ENCODE peak calls at places on chromosomes 5 and 9, in nine cellular contexts. E, H, V, F, K, B, U, N and M are unnamed samples.

GRCh38 chr9:11868795-11869194 is 824.4 kb upstream of the TYRP1 start:
- DNase-seq in H (no peak), B (no peak), N (no peak), K (no peak), E (no peak), F (no peak), V (no peak), U (no peak), M (no peak)

GRCh38 chr5:13218518-13218917 is 726.0 kb downstream of the DNAH5 start:
- DNase-seq in N (no peak), F (no peak), B (no peak), K (no peak), E (no peak), V (no peak), U (no peak), H (no peak), M (no peak)

GRCh38 chr9:136955202-136955942 is 3.3 kb downstream of the LCN12 start:
- DNase-seq in N (no peak), H (no peak), U (no peak), F (no peak), B (no peak), K (no peak), E (no peak), V (no peak), M (no peak)

GRCh38 chr5:152097128-152097527 is 172.5 kb upstream of the GLRA1 start:
- DNase-seq in E (no peak), V (no peak), N (no peak), B (no peak), K (no peak), F (no peak), U (no peak), H (no peak), M (no peak)

GRCh38 chr9:75163764-75164163 is 75.5 kb downstream of the OSTF1 start:
- DNase-seq in H (no peak), F (no peak), U (no peak), E (peak), V (no peak), B (no peak), K (no peak), N (no peak), M (no peak)

GRCh38 chr9:120110520-120110919 is 469.4 kb downstream of the CDK5RAP2 start:
- DNase-seq in V (no peak), E (no peak), U (peak), H (no peak), N (no peak), B (no peak), F (no peak), K (no peak), M (no peak)

GRCh38 chr9:90966475-90967150 is 165.0 kb downstream of the SYK start:
- DNase-seq in U (no peak), H (no peak), F (peak), N (no peak), E (no peak), V (no peak), K (no peak), B (no peak), M (no peak)

GRCh38 chr5:41722359-41722950 is 147.8 kb downstream of the OXCT1 start:
- DNase-seq in N (no peak), B (no peak), V (no peak), E (no peak), F (peak), H (no peak), U (no peak), K (no peak), M (no peak)

GRCh38 chr5:31413030-31413812 is 118.7 kb downstream of the DROSHA start:
- DNase-seq in U (peak), E (no peak), N (no peak), B (no peak), H (no peak), V (no peak), F (no peak), K (no peak), M (no peak)

GRCh38 chr5:76450059-76450458 is 47.0 kb downstream of the IQGAP2 start:
- DNase-seq in H (no peak), N (no peak), E (no peak), U (no peak), K (no peak), F (no peak), B (no peak), V (no peak), M (no peak)

GRCh38 chr5:106311230-106311629 is 1359.5 kb downstream of the EFNA5 start:
- DNase-seq in K (no peak), E (no peak), V (no peak), F (peak), B (no peak), N (no peak), U (no peak), H (no peak), M (no peak)

GRCh38 chr5:61273279-61273678 is 58.8 kb upstream of the ZSWIM6 start:
- DNase-seq in F (no peak), U (no peak), E (no peak), H (no peak), V (no peak), K (no peak), B (no peak), N (no peak), M (no peak)

GRCh38 chr5:55338810-55339243 is 31.0 kb downstream of the MTREX start:
- DNase-seq in F (no peak), U (no peak), N (no peak), B (no peak), E (no peak), K (no peak), V (no peak), H (no peak), M (no peak)

GRCh38 chr5:88251048-88251711 is 17.5 kb downstream of the TMEM161B start:
- DNase-seq in E (no peak), F (peak), N (no peak), H (no peak), U (no peak), V (no peak), B (no peak), K (no peak), M (no peak)

GRCh38 chr9:93107151-93107824 is 11.3 kb downstream of the CARD19 start:
- DNase-seq in K (no peak), F (no peak), U (peak), V (no peak), E (no peak), H (no peak), N (peak), B (no peak), M (peak)

GRCh38 chr5:136053336-136054121 is 24.7 kb downstream of the TGFBI start:
- DNase-seq in N (no peak), F (peak), U (peak), B (peak), K (no peak), V (peak), E (peak), H (no peak), M (no peak)

GRCh38 chr5:171592741-171593140 is 173.3 kb downstream of the FGF18 start:
- DNase-seq in B (no peak), K (no peak), V (no peak), F (no peak), N (no peak), E (no peak), H (no peak), U (no peak), M (no peak)

GRCh38 chr9:96419691-96419969 is 1.5 kb upstream of the ZNF367 start:
- DNase-seq in F (no peak), K (no peak), U (no peak), V (no peak), N (no peak), H (no peak), B (no peak), E (no peak), M (no peak)

GRCh38 chr9:130985606-130986162 is 23.3 kb upstream of the LAMC3 start:
- DNase-seq in U (no peak), K (no peak), H (no peak), B (no peak), N (no peak), F (no peak), V (no peak), E (no peak), M (no peak)

GRCh38 chr5:169052207-169052606 is 248.7 kb downstream of the SLIT3 start:
- DNase-seq in K (no peak), V (no peak), F (no peak), U (no peak), N (no peak), H (no peak), E (no peak), B (no peak), M (no peak)

GRCh38 chr9:127158995-127159801 is 36.8 kb upstream of the ANGPTL2 start:
- DNase-seq in E (peak), N (peak), K (no peak), B (peak), V (peak), H (peak), F (peak), U (peak), M (peak)
- TF ChIP-seq CTCF in E (peak), N (no peak), K (peak), B (no peak), V (peak), H (peak), F (peak), U (peak), M (no peak)

GRCh38 chr9:27054125-27054524 is 48.7 kb upstream of the LRRC19 start:
- DNase-seq in F (no peak), K (no peak), U (no peak), B (no peak), N (no peak), E (no peak), V (no peak), H (no peak), M (no peak)

GRCh38 chr9:27054841-27055240 is 49.4 kb upstream of the LRRC19 start:
- DNase-seq in B (no peak), U (no peak), N (no peak), V (peak), E (no peak), F (no peak), K (no peak), H (no peak), M (no peak)

GRCh38 chr9:27059406-27059805 is 49.6 kb upstream of the TEK start:
- DNase-seq in V (no peak), B (no peak), H (no peak), U (no peak), F (no peak), N (no peak), E (no peak), K (no peak), M (no peak)

DNA sequence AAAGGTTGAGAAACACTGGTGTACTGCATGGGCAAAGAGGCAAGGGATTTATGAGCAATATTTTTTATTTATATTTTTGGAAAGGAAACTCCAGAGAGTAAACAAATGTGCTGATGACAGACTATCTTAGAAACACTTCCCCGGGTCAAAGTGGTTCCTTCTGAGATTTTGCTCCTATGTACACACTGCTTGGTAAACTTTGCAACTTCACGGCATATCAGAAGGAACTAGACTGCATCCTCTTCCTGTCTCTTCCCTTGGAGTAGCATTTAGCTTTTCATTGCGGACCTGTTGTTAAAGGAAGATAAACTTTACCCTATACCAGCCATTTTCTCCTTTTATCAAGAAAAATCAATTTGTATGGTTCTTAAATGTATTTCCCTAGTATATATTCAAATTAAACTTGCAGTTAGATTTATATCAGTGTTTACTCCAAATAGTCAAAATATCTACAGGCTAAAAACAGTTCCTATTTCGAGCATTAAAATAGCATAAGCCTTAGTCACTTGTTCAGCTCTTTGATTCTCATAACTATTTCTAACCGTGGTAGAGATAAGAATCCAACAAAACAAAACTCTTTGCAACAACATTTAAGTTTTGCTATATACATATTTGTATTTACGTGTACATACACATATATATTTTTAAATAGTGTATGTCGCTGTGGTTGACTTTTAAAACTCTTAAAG is 48.0 kb upstream of the LRRC19 start:
- DNase-seq in U (no peak), F (peak), N (no peak), V (no peak), B (no peak), K (no peak), H (no peak), E (no peak), M (no peak)
- TF ChIP-seq POLR2A in U (no peak), F (no peak), N (no peak), V (no peak), B (no peak), K (no peak), H (no peak), E (no peak), M (no peak)

DNA sequence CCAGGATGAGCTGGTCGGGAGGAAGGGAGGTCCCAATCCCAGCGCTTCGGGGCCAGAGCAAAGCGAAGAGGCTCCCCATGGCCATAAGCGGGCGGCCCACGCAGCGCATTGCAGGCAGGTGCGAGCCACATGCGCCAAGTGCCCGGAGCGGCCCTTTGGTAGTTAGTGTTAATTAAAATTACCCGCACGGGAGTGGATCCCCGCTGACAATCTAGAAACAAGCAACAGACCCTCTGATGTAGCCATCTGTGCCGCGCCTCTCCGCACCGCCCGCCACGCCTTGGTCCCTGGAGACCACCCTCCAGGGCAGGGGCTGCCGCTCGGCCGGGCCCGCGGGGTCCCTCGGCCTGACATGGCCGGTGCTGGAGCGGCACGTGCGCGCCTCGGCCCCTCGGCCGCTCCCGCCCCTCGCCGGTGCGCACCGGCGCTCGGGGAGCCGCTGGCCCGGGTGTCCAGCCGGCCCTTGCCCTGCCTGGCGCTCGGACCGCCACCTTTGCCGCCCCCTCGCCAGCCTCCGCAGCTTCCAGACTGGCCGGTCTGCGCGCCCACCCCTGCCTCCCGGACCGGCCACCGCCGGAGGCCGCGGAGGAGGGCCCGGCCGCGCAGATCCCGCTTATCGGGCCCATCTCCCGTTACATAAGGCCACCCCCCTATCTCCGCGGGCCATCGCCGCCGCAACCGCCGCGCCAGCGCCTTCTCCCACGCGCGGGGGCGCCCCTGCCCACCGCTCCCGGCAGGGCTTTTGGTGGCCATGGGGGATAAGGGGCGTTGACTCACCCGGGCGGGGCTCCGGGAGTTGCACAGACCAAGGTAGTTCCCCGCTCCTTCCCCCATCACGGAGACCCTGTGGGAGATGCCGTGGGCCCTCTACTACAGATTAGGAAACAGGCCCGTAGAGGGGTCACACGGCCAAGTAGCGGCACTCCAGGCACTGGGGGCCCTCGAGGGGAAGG is 1.9 kb upstream of the IL13 start:
- DNase-seq in F (no peak), K (no peak), V (no peak), E (no peak), U (peak), B (no peak), N (no peak), H (no peak), M (no peak)
- TF ChIP-seq CTCF in F (peak), K (no peak), V (no peak), E (no peak), U (no peak), B (no peak), N (no peak), H (no peak), M (no peak)

DNA sequence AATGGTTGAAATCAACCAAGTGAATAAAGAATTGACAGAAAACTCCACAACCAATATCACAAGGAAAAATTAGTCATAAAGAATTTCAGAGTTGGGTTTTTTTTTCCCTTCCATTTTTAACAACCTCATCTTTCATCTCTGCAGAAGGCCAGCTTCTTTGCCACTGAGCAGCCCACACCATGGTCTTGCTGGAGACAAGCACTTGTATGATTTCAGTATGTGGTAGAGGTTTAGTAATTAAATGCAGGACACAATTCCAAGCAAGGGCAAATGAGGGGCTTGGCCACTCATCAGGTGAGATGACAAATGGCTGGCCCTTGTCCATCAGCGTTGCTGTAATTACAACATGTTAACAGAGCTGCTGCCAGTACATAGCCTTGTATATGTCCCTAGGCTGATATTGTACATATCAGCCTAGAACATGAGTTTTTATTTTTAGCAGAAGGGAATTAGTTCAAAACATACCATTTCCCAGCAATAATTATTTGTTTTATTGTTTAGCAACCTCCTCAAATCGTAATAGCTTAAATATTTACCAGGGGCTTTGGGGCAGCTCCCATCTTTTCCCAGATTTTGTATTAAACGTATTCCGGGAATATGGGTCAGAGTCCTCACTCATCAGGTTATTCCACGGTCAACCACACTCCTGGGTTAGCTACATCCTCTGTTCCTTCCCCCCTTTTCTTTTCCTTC is 5.0 kb upstream of the C9 start:
- DNase-seq in U (no peak), B (no peak), V (no peak), N (no peak), E (peak), K (no peak), F (no peak), H (no peak), M (no peak)
- TF ChIP-seq POLR2A in U (no peak), B (no peak), V (no peak), N (no peak), E (no peak), K (no peak), F (no peak), H (no peak), M (no peak)

DNA sequence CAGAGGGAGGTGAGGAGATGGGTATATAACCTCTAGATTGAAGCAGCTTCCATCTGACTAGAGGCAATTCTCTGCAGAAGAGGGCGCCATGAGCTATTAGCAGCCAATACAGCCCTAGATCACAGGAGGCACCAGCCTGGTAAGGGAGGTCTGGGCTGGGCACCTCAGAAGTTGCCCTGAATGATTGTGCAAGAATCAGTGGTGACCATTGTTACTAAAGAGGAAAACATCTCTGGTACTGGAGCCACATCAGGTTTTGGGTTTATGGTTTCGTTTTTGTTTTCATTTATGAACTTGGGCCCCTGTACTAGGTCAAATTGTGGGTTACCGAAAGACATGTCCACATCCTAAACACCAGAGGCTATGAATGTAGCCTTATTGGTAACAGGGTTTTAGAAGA is 342.0 kb downstream of the MLLT3 start:
- DNase-seq in E (no peak), V (no peak), U (no peak), B (no peak), H (no peak), F (no peak), N (no peak), K (no peak), M (no peak)
- TF ChIP-seq CTCF in E (no peak), V (no peak), U (no peak), B (peak), H (no peak), F (no peak), N (no peak), K (no peak), M (no peak)

GRCh38 chr9:124188331-124189110 is 69.2 kb upstream of the NEK6 start:
- DNase-seq in E (no peak), N (no peak), F (no peak), U (no peak), H (no peak), K (no peak), B (no peak), V (no peak), M (no peak)

GRCh38 chr9:124187311-124187710 is 70.4 kb upstream of the NEK6 start:
- DNase-seq in N (no peak), K (no peak), H (no peak), E (no peak), V (no peak), F (no peak), B (no peak), U (no peak), M (no peak)

GRCh38 chr9:124191691-124192208 is 66.0 kb upstream of the NEK6 start:
- DNase-seq in E (no peak), K (no peak), N (no peak), F (no peak), U (no peak), B (no peak), H (no peak), V (no peak), M (no peak)

DNA sequence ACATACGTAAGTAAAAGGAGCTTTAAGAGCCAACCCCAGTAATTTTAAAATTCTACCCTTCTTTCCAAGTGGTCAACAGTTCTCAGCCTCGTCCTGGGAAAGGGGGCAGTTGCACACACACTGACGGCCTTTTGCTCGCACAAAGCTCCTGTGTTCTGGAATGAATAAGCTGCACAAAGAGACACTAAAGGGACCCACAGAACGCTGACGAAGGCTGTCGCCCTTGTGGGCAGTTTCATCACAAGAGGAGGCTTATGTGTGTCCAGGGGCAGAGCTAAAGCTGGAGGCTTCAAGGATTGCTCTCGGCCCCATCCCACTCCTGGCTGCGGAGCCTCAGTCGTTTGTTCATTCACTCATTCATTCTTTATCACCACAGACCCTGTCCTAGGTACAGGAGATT is 67.0 kb upstream of the NEK6 start:
- DNase-seq in B (no peak), N (no peak), F (no peak), V (peak), K (no peak), H (no peak), U (peak), E (no peak), M (no peak)
- TF ChIP-seq POLR2A in B (no peak), N (no peak), F (no peak), V (no peak), K (no peak), H (no peak), U (no peak), E (no peak), M (no peak)

DNA sequence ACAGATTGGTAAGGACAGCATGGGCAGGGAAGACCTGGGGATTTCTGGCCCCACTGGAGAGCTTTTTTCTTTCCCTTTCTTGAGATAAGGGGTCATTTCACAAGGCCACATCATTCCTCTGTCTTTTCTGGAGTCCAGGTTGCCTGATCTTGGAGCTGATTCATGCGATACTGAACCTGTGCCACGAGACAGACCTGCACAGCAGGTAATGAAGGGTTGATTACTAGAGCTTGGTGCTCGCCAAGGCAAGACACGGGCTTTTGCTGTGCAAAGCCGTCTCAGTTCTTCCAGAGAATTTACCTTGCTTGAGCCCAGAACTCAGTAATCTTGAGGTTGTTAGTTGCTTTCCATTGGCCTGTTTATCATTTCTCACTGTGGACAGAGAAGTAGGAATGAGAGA is 39.2 kb downstream of the NUP188 start:
- DNase-seq in V (no peak), B (no peak), N (no peak), H (no peak), E (no peak), U (no peak), K (no peak), F (no peak), M (no peak)
- TF ChIP-seq CTCF in V (no peak), B (no peak), N (no peak), H (no peak), E (no peak), U (no peak), K (no peak), F (no peak), M (no peak)